ENCODE peak calls at places on chromosome 10, in five cellular contexts. One of them, this sample, is unnamed. For H3K4me1, the result is how much of the 10 kb centered on the place peaks cover.

GRCh38 chr10:86651631-86652331 is 2.6 kb upstream of the OPN4 start:
- DNase-seq in HCT116: no peak
- DNase-seq in fibroblast of lung: no peak
- DNase-seq in esophagus squamous epithelium: no peak
- DNase-seq in endodermal cell: peak
- DNase-seq in this sample: no peak

GRCh38 chr10:31897506-31897905 is 31.1 kb downstream of the ARHGAP12 start:
- DNase-seq in HCT116: no peak
- DNase-seq in fibroblast of lung: peak
- DNase-seq in esophagus squamous epithelium: no peak
- DNase-seq in endodermal cell: no peak
- DNase-seq in this sample: no peak

GRCh38 chr10:103915794-103916193 is 2.2 kb downstream of the STN1 start:
- DNase-seq in HCT116: no peak
- DNase-seq in fibroblast of lung: no peak
- DNase-seq in esophagus squamous epithelium: no peak
- DNase-seq in endodermal cell: no peak
- DNase-seq in this sample: no peak

GRCh38 chr10:67629461-67629971 is 66.5 kb downstream of the CTNNA3 start:
- DNase-seq in HCT116: no peak
- DNase-seq in fibroblast of lung: no peak
- DNase-seq in esophagus squamous epithelium: no peak
- DNase-seq in endodermal cell: peak
- DNase-seq in this sample: no peak

GRCh38 chr10:35875281-35875680 is 233.2 kb upstream of the FZD8 start:
- DNase-seq in HCT116: no peak
- DNase-seq in fibroblast of lung: peak
- DNase-seq in esophagus squamous epithelium: no peak
- DNase-seq in endodermal cell: peak
- DNase-seq in this sample: peak

GRCh38 chr10:21524526-21525366 is 736 bp downstream of the SKIDA1 start:
- DNase-seq in HCT116: no peak
- DNase-seq in fibroblast of lung: peak
- DNase-seq in esophagus squamous epithelium: no peak
- DNase-seq in endodermal cell: peak
- DNase-seq in this sample: peak

GRCh38 chr10:25026463-25026862 is 10.1 kb downstream of the THNSL1 start:
- DNase-seq in HCT116: no peak
- DNase-seq in fibroblast of lung: peak
- DNase-seq in esophagus squamous epithelium: no peak
- DNase-seq in endodermal cell: no peak
- DNase-seq in this sample: no peak

GRCh38 chr10:25017247-25017590 is 807 bp downstream of the THNSL1 start:
- DNase-seq in HCT116: no peak
- DNase-seq in fibroblast of lung: no peak
- DNase-seq in esophagus squamous epithelium: no peak
- DNase-seq in endodermal cell: no peak
- DNase-seq in this sample: no peak

GRCh38 chr10:89337493-89337892 is 9.7 kb downstream of the IFIT3 start:
- DNase-seq in HCT116: peak
- DNase-seq in fibroblast of lung: peak
- DNase-seq in esophagus squamous epithelium: no peak
- DNase-seq in endodermal cell: no peak
- DNase-seq in this sample: no peak

GRCh38 chr10:31477584-31477983 is 158.6 kb downstream of the ZEB1 start:
- DNase-seq in HCT116: no peak
- DNase-seq in fibroblast of lung: peak
- DNase-seq in esophagus squamous epithelium: no peak
- DNase-seq in endodermal cell: no peak
- DNase-seq in this sample: no peak

GRCh38 chr10:114624941-114625780 is 32.9 kb downstream of the ABLIM1 start:
- DNase-seq in HCT116: peak
- DNase-seq in fibroblast of lung: no peak
- DNase-seq in esophagus squamous epithelium: no peak
- DNase-seq in endodermal cell: no peak
- DNase-seq in this sample: no peak

GRCh38 chr10:114623661-114624294 is 34.3 kb downstream of the ABLIM1 start:
- DNase-seq in HCT116: peak
- DNase-seq in fibroblast of lung: peak
- DNase-seq in esophagus squamous epithelium: no peak
- DNase-seq in endodermal cell: peak
- DNase-seq in this sample: no peak

GRCh38 chr10:114624422-114624821 is 33.7 kb downstream of the ABLIM1 start:
- DNase-seq in HCT116: no peak
- DNase-seq in fibroblast of lung: no peak
- DNase-seq in esophagus squamous epithelium: no peak
- DNase-seq in endodermal cell: no peak
- DNase-seq in this sample: no peak

GRCh38 chr10:114626841-114627240 is 31.2 kb downstream of the ABLIM1 start:
- DNase-seq in HCT116: no peak
- DNase-seq in fibroblast of lung: no peak
- DNase-seq in esophagus squamous epithelium: no peak
- DNase-seq in endodermal cell: no peak
- DNase-seq in this sample: no peak

DNA sequence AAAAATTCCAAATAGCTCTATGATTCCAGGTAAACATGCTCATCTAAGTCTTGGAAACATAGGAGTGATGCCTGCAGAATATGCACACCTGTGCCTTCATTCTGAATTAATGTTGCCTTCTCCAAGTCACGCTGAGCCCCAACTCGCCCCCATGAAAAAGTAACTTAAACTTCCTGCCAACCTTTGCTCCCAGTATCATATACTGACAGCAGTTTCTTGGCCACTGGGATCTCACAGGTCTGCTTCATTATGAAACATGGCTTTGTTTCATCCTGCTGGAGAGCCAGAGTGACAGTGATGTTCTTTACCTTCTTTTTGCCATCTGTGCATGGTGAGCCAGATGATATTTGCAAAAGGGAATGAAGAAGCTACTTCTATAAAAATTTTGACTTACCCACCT is 34.9 kb downstream of the ABLIM1 start:
- DNase-seq in HCT116: no peak
- DNase-seq in fibroblast of lung: no peak
- DNase-seq in esophagus squamous epithelium: no peak
- DNase-seq in endodermal cell: no peak
- DNase-seq in this sample: no peak
- H3K4me3 ChIP-seq in HCT116: no peak
- H3K4me3 ChIP-seq in fibroblast of lung: no peak
- H3K4me3 ChIP-seq in esophagus squamous epithelium: no peak
- H3K4me3 ChIP-seq in endodermal cell: no peak
- H3K4me3 ChIP-seq in this sample: no peak

GRCh38 chr10:10794776-10795175 is 222.9 kb upstream of the CELF2 start:
- DNase-seq in HCT116: no peak
- DNase-seq in fibroblast of lung: peak
- DNase-seq in esophagus squamous epithelium: no peak
- DNase-seq in endodermal cell: peak
- DNase-seq in this sample: no peak

GRCh38 chr10:10796774-10797415 is 220.8 kb upstream of the CELF2 start:
- DNase-seq in HCT116: no peak
- DNase-seq in fibroblast of lung: peak
- DNase-seq in esophagus squamous epithelium: no peak
- DNase-seq in endodermal cell: peak
- DNase-seq in this sample: no peak

GRCh38 chr10:10797467-10797866 is 220.2 kb upstream of the CELF2 start:
- DNase-seq in HCT116: no peak
- DNase-seq in fibroblast of lung: peak
- DNase-seq in esophagus squamous epithelium: no peak
- DNase-seq in endodermal cell: peak
- DNase-seq in this sample: no peak

GRCh38 chr10:10798021-10798420 is 219.7 kb upstream of the CELF2 start:
- DNase-seq in HCT116: no peak
- DNase-seq in fibroblast of lung: peak
- DNase-seq in esophagus squamous epithelium: no peak
- DNase-seq in endodermal cell: no peak
- DNase-seq in this sample: no peak

GRCh38 chr10:10796061-10796773 is 221.5 kb upstream of the CELF2 start:
- DNase-seq in HCT116: no peak
- DNase-seq in fibroblast of lung: peak
- DNase-seq in esophagus squamous epithelium: no peak
- DNase-seq in endodermal cell: no peak
- DNase-seq in this sample: no peak
- H3K4me1 ChIP-seq in HCT116: under half
- H3K4me1 ChIP-seq in fibroblast of lung: under half
- H3K4me1 ChIP-seq in esophagus squamous epithelium: under half
- H3K4me1 ChIP-seq in endodermal cell: under half
- H3K4me1 ChIP-seq in this sample: under half

GRCh38 chr10:132100556-132101349 is 35.0 kb downstream of the JAKMIP3 start:
- DNase-seq in HCT116: no peak
- DNase-seq in fibroblast of lung: no peak
- DNase-seq in esophagus squamous epithelium: no peak
- DNase-seq in endodermal cell: peak
- DNase-seq in this sample: no peak

GRCh38 chr10:132097609-132098377 is 32.0 kb downstream of the JAKMIP3 start:
- DNase-seq in HCT116: no peak
- DNase-seq in fibroblast of lung: no peak
- DNase-seq in esophagus squamous epithelium: no peak
- DNase-seq in endodermal cell: peak
- DNase-seq in this sample: no peak

GRCh38 chr10:132099701-132100481 is 34.1 kb downstream of the JAKMIP3 start:
- DNase-seq in HCT116: no peak
- DNase-seq in fibroblast of lung: no peak
- DNase-seq in esophagus squamous epithelium: no peak
- DNase-seq in endodermal cell: peak
- DNase-seq in this sample: no peak

GRCh38 chr10:132096863-132097478 is 31.2 kb downstream of the JAKMIP3 start:
- DNase-seq in HCT116: no peak
- DNase-seq in fibroblast of lung: no peak
- DNase-seq in esophagus squamous epithelium: no peak
- DNase-seq in endodermal cell: no peak
- DNase-seq in this sample: no peak

GRCh38 chr10:132098539-132099421 is 33.0 kb downstream of the JAKMIP3 start:
- DNase-seq in HCT116: no peak
- DNase-seq in fibroblast of lung: no peak
- DNase-seq in esophagus squamous epithelium: no peak
- DNase-seq in endodermal cell: peak
- DNase-seq in this sample: no peak
- H3K27ac ChIP-seq in HCT116: no peak
- H3K27ac ChIP-seq in fibroblast of lung: no peak
- H3K27ac ChIP-seq in esophagus squamous epithelium: no peak
- H3K27ac ChIP-seq in endodermal cell: no peak
- H3K27ac ChIP-seq in this sample: no peak

DNA sequence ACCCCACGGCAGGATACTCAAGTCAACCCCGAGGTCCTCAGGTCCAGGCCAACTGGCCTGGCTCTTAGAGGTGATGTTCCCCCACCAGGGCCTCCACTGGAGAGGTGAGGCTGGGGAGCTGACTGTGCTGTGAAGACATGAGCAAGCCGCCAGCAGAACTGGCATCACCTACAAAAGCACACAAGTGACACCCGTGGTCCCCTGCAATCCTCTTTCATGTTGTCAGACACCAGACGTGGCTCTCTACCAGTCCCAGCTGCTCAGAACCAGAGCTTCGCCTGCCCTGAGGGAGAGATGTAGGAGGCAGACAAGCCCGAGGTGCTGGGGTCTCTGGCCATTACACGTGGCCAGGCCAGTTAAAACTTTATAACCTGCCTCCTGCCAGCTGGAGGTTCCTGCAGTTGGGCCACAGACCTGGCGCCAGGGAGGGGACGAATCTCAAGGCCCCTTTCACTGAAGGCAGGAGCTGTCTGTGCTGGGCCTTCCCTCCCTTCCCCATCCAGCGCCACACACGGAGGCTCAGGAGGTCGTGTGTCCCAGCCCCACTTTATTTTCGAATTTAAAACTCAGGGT is 2.2 kb downstream of the COMTD1 start:
- DNase-seq in HCT116: no peak
- DNase-seq in fibroblast of lung: no peak
- DNase-seq in esophagus squamous epithelium: no peak
- DNase-seq in endodermal cell: no peak
- DNase-seq in this sample: peak
- H3K4me3 ChIP-seq in HCT116: peak
- H3K4me3 ChIP-seq in fibroblast of lung: no peak
- H3K4me3 ChIP-seq in esophagus squamous epithelium: peak
- H3K4me3 ChIP-seq in endodermal cell: peak
- H3K4me3 ChIP-seq in this sample: no peak

GRCh38 chr10:33008499-33009243 is 50.6 kb upstream of the ITGB1 start:
- DNase-seq in HCT116: peak
- DNase-seq in fibroblast of lung: peak
- DNase-seq in esophagus squamous epithelium: no peak
- DNase-seq in endodermal cell: peak
- DNase-seq in this sample: no peak
- H3K4me1 ChIP-seq in HCT116: under half
- H3K4me1 ChIP-seq in fibroblast of lung: under half
- H3K4me1 ChIP-seq in esophagus squamous epithelium: under half
- H3K4me1 ChIP-seq in endodermal cell: under half
- H3K4me1 ChIP-seq in this sample: under half